ENCODE peak calls at places on chromosomes 7 and 10, in ten cellular contexts. T, K, C, H, M, F, A, U, O and W are unnamed samples.

GRCh38 chr10:74320717-74321116 is 169.7 kb downstream of the ADK start:
- DNase-seq in A (no peak), M (no peak), U (no peak), T (no peak), O (no peak), K (no peak), F (no peak), H (peak), C (no peak), W (no peak)

GRCh38 chr7:52747817-52748216 is 287.6 kb upstream of the POM121L12 start:
- DNase-seq in A (no peak), M (no peak), F (no peak), C (no peak), K (no peak), H (no peak), U (no peak), T (no peak), O (no peak), W (no peak)

GRCh38 chr7:137633133-137633532 is 213.6 kb downstream of the DGKI start:
- DNase-seq in A (no peak), U (no peak), O (no peak), K (no peak), T (no peak), C (no peak), M (no peak), F (peak), H (peak), W (no peak)

GRCh38 chr10:43692051-43692825 is 43.6 kb upstream of the ZNF32 start:
- DNase-seq in K (no peak), O (no peak), A (no peak), M (no peak), U (no peak), H (no peak), C (peak), T (no peak), F (peak), W (no peak)

GRCh38 chr7:155356323-155357105 is 58.8 kb downstream of the INSIG1 start:
- DNase-seq in M (no peak), H (peak), O (no peak), F (no peak), K (peak), A (no peak), C (peak), T (no peak), U (peak), W (no peak)

GRCh38 chr10:91798736-91799579 is 732 bp downstream of the TNKS2 start:
- DNase-seq in K (peak), F (peak), U (peak), A (peak), O (peak), C (peak), M (peak), H (peak), T (peak), W (peak)

GRCh38 chr7:85130702-85131101 is 56.2 kb downstream of the SEMA3D start:
- DNase-seq in C (peak), F (no peak), U (no peak), O (no peak), M (no peak), A (no peak), K (no peak), H (peak), T (no peak), W (peak)

GRCh38 chr10:48605786-48606529 is 1.1 kb upstream of the ARHGAP22 start:
- DNase-seq in F (no peak), C (no peak), T (no peak), K (peak), U (no peak), O (no peak), H (no peak), M (no peak), A (no peak), W (no peak)

GRCh38 chr7:26151953-26152781 is at the start of gene NFE2L3:
- DNase-seq in K (peak), T (no peak), U (peak), F (peak), A (peak), H (peak), O (peak), M (peak), C (peak), W (peak)

GRCh38 chr7:90999989-91000979 is 263.9 kb upstream of the FZD1 start:
- DNase-seq in K (peak), C (no peak), U (peak), F (peak), H (no peak), M (no peak), A (no peak), T (peak), O (no peak), W (no peak)

GRCh38 chr10:7432884-7433726 is 22.3 kb upstream of the SFMBT2 start:
- DNase-seq in T (no peak), C (peak), O (no peak), M (no peak), F (peak), K (peak), A (no peak), H (no peak), U (peak), W (peak)

GRCh38 chr10:72322280-72323058 is 32.2 kb downstream of the DNAJB12 start:
- DNase-seq in O (no peak), C (no peak), U (no peak), K (peak), T (no peak), H (peak), M (no peak), A (no peak), F (no peak), W (no peak)

GRCh38 chr10:120738658-120739057 is 112.5 kb upstream of the WDR11 start:
- DNase-seq in M (no peak), U (no peak), O (no peak), A (no peak), K (no peak), T (no peak), C (no peak), F (no peak), H (peak), W (no peak)

GRCh38 chr7:66267249-66267648 is 62.1 kb downstream of the TPST1 start:
- DNase-seq in T (peak), F (peak), M (no peak), K (peak), O (no peak), C (peak), H (no peak), U (no peak), A (no peak), W (no peak)

GRCh38 chr7:101521430-101521925 is 107.6 kb downstream of the MYL10 start:
- DNase-seq in K (no peak), A (no peak), O (no peak), U (no peak), F (no peak), M (no peak), T (no peak), H (no peak), C (no peak), W (no peak)

GRCh38 chr10:131909014-131909808 is 8.4 kb downstream of the PPP2R2D start:
- DNase-seq in F (no peak), M (no peak), U (no peak), T (no peak), K (no peak), H (no peak), C (peak), A (no peak), O (no peak), W (no peak)

GRCh38 chr7:74452748-74453320 is 872 bp upstream of the GTF2IRD1 start:
- DNase-seq in K (peak), C (peak), U (no peak), H (peak), A (no peak), M (no peak), T (no peak), O (no peak), F (peak), W (no peak)

GRCh38 chr10:50990568-50991495 is 83.5 kb upstream of the PRKG1 start:
- DNase-seq in M (no peak), K (peak), A (no peak), F (peak), O (peak), H (peak), T (peak), U (peak), C (peak), W (no peak)
- H3K4me3 ChIP-seq in M (no peak), K (peak), A (no peak), F (peak), O (peak), H (peak), T (peak), U (peak), C (peak), W (no peak)

GRCh38 chr7:18064242-18064838 is 36.7 kb upstream of the PRPS1L1 start:
- DNase-seq in A (peak), U (peak), K (no peak), O (no peak), C (peak), H (peak), T (no peak), M (no peak), F (no peak), W (no peak)
- TF ChIP-seq CTCF in A (peak), U (peak), K (peak), O (no peak), C (peak), H (peak), T (peak), M (no peak), F (peak), W (peak)

GRCh38 chr10:122013311-122013780 is 24.4 kb downstream of the TACC2 start:
- DNase-seq in K (no peak), H (no peak), T (no peak), O (no peak), F (no peak), C (peak), A (no peak), U (no peak), M (no peak), W (no peak)
- H3K4me3 ChIP-seq in K (no peak), H (no peak), T (no peak), O (no peak), F (no peak), C (no peak), A (no peak), U (no peak), M (no peak), W (no peak)

GRCh38 chr7:81457858-81458522 is 311.9 kb downstream of the HGF start:
- DNase-seq in A (peak), T (no peak), H (peak), C (no peak), K (peak), O (no peak), F (peak), U (no peak), M (no peak), W (no peak)
- TF ChIP-seq CTCF in A (peak), T (peak), H (peak), C (peak), K (peak), O (no peak), F (peak), U (peak), M (no peak), W (peak)

GRCh38 chr7:13986208-13986607 is 3.3 kb downstream of the ETV1 start:
- DNase-seq in K (peak), U (peak), H (no peak), O (no peak), F (peak), C (no peak), T (no peak), M (no peak), A (no peak), W (no peak)

GRCh38 chr7:13989138-13989943 is at the start of gene ETV1:
- DNase-seq in T (no peak), U (peak), H (peak), C (peak), M (no peak), O (peak), A (no peak), K (peak), F (peak), W (no peak)

GRCh38 chr7:13987395-13987794 is 2.1 kb downstream of the ETV1 start:
- DNase-seq in O (no peak), T (no peak), K (peak), C (no peak), U (no peak), H (no peak), A (no peak), F (no peak), M (no peak), W (no peak)

GRCh38 chr7:13988765-13989137 is 715 bp downstream of the ETV1 start:
- DNase-seq in U (peak), M (no peak), K (peak), O (peak), H (no peak), A (no peak), F (peak), T (no peak), C (no peak), W (no peak)

DNA sequence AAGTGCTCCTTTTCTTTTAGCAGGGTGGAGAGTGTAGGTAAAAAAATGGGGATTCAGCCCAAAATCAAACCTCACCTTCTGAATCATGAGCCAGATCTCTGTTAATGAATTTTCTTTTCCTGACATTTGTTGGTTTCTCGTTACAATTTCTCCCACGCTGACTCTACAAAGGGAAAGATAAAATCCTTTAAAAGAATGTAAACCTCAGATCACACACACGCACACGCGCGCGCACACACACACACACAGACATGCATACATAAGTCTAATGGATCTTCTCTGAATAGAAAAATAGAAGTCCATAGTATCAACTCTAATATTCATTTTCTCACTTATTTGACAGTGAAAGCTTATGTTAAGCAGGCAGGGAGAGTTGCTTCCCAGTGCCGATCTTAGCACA is 1.5 kb downstream of the ETV1 start:
- DNase-seq in K (peak), O (no peak), A (no peak), U (peak), H (peak), M (no peak), F (peak), C (no peak), T (no peak), W (no peak)
- H3K4me3 ChIP-seq in K (peak), O (no peak), A (no peak), U (peak), H (no peak), M (no peak), F (peak), C (no peak), T (peak), W (peak)

DNA sequence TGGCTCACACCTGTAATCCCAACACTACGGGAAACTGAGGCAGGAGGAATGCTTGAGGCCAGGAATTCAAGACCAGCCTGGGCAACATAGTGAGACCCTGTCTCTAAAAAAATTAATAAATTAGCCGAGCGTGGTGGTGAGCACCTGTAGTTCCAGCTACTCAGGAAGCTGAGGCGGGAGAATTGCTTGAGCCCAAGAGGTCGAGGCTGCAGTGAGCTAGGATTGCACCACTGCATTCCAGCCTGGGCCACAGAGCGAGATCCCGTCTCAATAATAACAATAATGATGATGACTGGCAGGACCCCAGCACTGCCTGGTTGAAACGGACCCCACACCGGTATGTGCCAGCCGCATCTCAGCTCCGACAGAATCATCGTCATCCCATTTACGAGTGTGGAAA is 93.0 kb downstream of the ELFN1 start:
- DNase-seq in T (no peak), K (no peak), M (no peak), A (no peak), F (no peak), C (no peak), H (no peak), O (no peak), U (no peak), W (no peak)
- TF ChIP-seq CTCF in T (no peak), K (no peak), M (no peak), A (no peak), F (no peak), C (no peak), H (no peak), O (no peak), U (no peak), W (no peak)

DNA sequence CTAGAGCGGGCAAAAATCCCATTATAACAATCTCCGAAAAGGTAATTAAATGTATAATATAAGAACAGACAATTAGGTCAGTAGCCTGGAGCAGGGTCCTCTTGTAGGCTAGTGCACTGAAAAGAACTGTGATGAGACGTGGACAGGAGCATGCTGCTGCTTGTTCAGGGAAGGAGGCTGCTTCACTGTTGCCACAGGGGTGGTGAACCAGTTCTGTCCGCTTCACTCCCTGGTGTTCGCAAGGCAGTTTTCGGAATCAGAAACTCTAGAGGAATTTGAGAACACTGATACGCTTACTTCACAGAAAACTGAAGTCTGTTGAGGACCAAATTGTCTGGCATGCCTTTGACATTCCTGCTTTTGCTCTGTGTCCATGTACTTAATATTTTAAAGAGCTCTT is 17.4 kb downstream of the ZNRF2 start:
- DNase-seq in F (no peak), T (no peak), K (no peak), A (no peak), O (no peak), C (no peak), H (peak), U (peak), M (no peak), W (no peak)
- H3K4me3 ChIP-seq in F (no peak), T (no peak), K (no peak), A (no peak), O (no peak), C (no peak), H (peak), U (no peak), M (no peak), W (no peak)